ENCODE peak calls at places on chromosomes 2 and 18, in ten cellular contexts. S, U, M, E, W, Y, X, T, B and P are unnamed samples.

GRCh38 chr18:55351980-55352714 is 235.8 kb downstream of the TCF4 start:
- DNase-seq in S (peak; percentile 47), U (no peak), M (no peak), E (no peak), W (no peak), Y (no peak), X (no peak), T (no peak), B (no peak), P (peak; percentile 13)

GRCh38 chr18:50662177-50662576 is 102.3 kb downstream of the MAPK4 start:
- DNase-seq in S (peak; percentile 37), U (no peak), M (no peak), E (peak; percentile 27), W (no peak), Y (no peak), X (peak; percentile 45), T (no peak), B (no peak), P (no peak)

GRCh38 chr2:236673126-236673822 is 103.6 kb downstream of the ACKR3 start:
- DNase-seq in S (no peak), U (no peak), M (no peak), E (no peak), W (no peak), Y (no peak), X (no peak), T (no peak), B (no peak), P (no peak)

GRCh38 chr2:172106128-172106961 is 3.6 kb upstream of the DLX2 start:
- DNase-seq in S (no peak), U (peak; percentile 31), M (no peak), E (no peak), W (no peak), Y (no peak), X (peak; percentile 69), T (no peak), B (no peak), P (peak; percentile 57)

GRCh38 chr2:198337368-198337767 is 533.0 kb downstream of the PLCL1 start:
- DNase-seq in S (no peak), U (no peak), M (no peak), E (no peak), W (no peak), Y (no peak), X (no peak), T (no peak), B (no peak), P (no peak)

GRCh38 chr2:177646791-177647190 is 254.2 kb downstream of the AGPS start:
- DNase-seq in S (no peak), U (no peak), M (no peak), E (no peak), W (no peak), Y (no peak), X (no peak), T (no peak), B (no peak), P (no peak)

GRCh38 chr2:236366406-236366805 is 102.2 kb upstream of the ASB18 start:
- DNase-seq in S (no peak), U (no peak), M (no peak), E (no peak), W (no peak), Y (no peak), X (no peak), T (no peak), B (no peak), P (no peak)

GRCh38 chr2:234165421-234165820 is 114.9 kb downstream of the SPP2 start:
- DNase-seq in S (peak; percentile 92), U (no peak), M (no peak), E (peak; percentile 95), W (no peak), Y (no peak), X (no peak), T (no peak), B (no peak), P (peak; percentile 24)

GRCh38 chr2:113157897-113158753 is 15.6 kb upstream of the PSD4 start:
- DNase-seq in S (peak; percentile 84), U (no peak), M (no peak), E (peak; percentile 52), W (no peak), Y (no peak), X (no peak), T (no peak), B (no peak), P (no peak)

GRCh38 chr18:22314001-22314400 is 103.7 kb downstream of the CTAGE1 start:
- DNase-seq in S (peak; percentile 56), U (no peak), M (no peak), E (peak; percentile 60), W (no peak), Y (peak; percentile 71), X (no peak), T (no peak), B (no peak), P (peak; percentile 63)

GRCh38 chr2:185066128-185066527 is 467.8 kb downstream of the ZNF804A start:
- DNase-seq in S (no peak), U (no peak), M (no peak), E (no peak), W (no peak), Y (no peak), X (no peak), T (no peak), B (no peak), P (no peak)

GRCh38 chr2:191311627-191312026 is 66.4 kb downstream of the MYO1B start:
- DNase-seq in S (peak; percentile 91), U (no peak), M (no peak), E (peak; percentile 68), W (no peak), Y (no peak), X (no peak), T (no peak), B (no peak), P (peak; percentile 53)

GRCh38 chr2:15682354-15682753 is 90.7 kb downstream of the DDX1 start:
- DNase-seq in S (no peak), U (no peak), M (no peak), E (no peak), W (no peak), Y (no peak), X (no peak), T (no peak), B (no peak), P (no peak)

GRCh38 chr2:33134764-33135560 is 188.2 kb downstream of the LTBP1 start:
- DNase-seq in S (no peak), U (no peak), M (no peak), E (peak; percentile 70), W (no peak), Y (no peak), X (no peak), T (no peak), B (no peak), P (no peak)

GRCh38 chr2:107197601-107198000 is 311.6 kb upstream of the ST6GAL2 start:
- DNase-seq in S (no peak), U (peak; percentile 36), M (no peak), E (no peak), W (no peak), Y (no peak), X (no peak), T (no peak), B (no peak), P (no peak)